ENCODE peak calls at places on chromosomes 11 and 22, in four cellular contexts. L, C, Q and Y are unnamed samples.

GRCh38 chr22:48832592-48832991 is 995.1 kb downstream of the BRD1 start:
- DNase-seq in C (no peak), L (no peak), Q (no peak), Y (no peak)

GRCh38 chr11:132898021-132898420 is 634.3 kb downstream of the OPCML start:
- DNase-seq in C (no peak), L (no peak), Q (no peak), Y (no peak)

GRCh38 chr11:130872961-130873360 is 43.3 kb downstream of the SNX19 start:
- DNase-seq in C (no peak), Q (peak; percentile 44), L (peak; percentile 96), Y (no peak)

GRCh38 chr11:134385774-134386565 is 26.1 kb downstream of the B3GAT1 start:
- DNase-seq in Q (no peak), L (peak; percentile 23), C (no peak), Y (no peak)

GRCh38 chr11:64629796-64630562 is 39.0 kb downstream of the SLC22A12 start:
- DNase-seq in L (no peak), Q (no peak), C (peak; percentile 77), Y (no peak)

GRCh38 chr22:32018056-32018455 is 25.0 kb upstream of the SLC5A1 start:
- DNase-seq in Q (no peak), C (no peak), L (no peak), Y (no peak)

GRCh38 chr11:77636738-77637344 is 753 bp downstream of the CLNS1A start:
- DNase-seq in C (no peak), L (no peak), Q (no peak), Y (no peak)

GRCh38 chr11:3914807-3915206 is 59.3 kb downstream of the STIM1 start:
- DNase-seq in L (peak; percentile 23), Q (no peak), C (no peak), Y (no peak)

GRCh38 chr22:47116426-47117341 is 354.2 kb downstream of the TBC1D22A start:
- DNase-seq in C (no peak), L (no peak), Q (no peak), Y (no peak)

GRCh38 chr11:71484248-71485062 is 31.5 kb downstream of the NADSYN1 start:
- DNase-seq in C (no peak), Q (peak; percentile 5), L (no peak), Y (no peak)

GRCh38 chr11:96524475-96524874 is 134.7 kb downstream of the JRKL start:
- DNase-seq in C (no peak), L (no peak), Q (no peak), Y (no peak)

GRCh38 chr22:35043932-35044319 is 22.0 kb upstream of the ISX start:
- DNase-seq in C (no peak), Q (no peak), L (no peak), Y (no peak)

GRCh38 chr11:129853508-129854228 is 38.0 kb downstream of the TMEM45B start:
- DNase-seq in C (no peak), L (peak; percentile 99), Q (peak; percentile 19), Y (no peak)

GRCh38 chr11:18091731-18092130 is 14.2 kb downstream of the SAAL1 start:
- DNase-seq in Q (no peak), L (peak; percentile 4), C (no peak), Y (no peak)

GRCh38 chr22:35766654-35767580 is 49.2 kb downstream of the APOL5 start:
- DNase-seq in C (no peak), Q (no peak), L (peak; percentile 67), Y (no peak)

GRCh38 chr11:128206476-128206875 is 380.9 kb downstream of the ETS1 start:
- DNase-seq in C (no peak), Q (no peak), L (no peak), Y (no peak)

GRCh38 chr11:64364435-64364834 is 5.5 kb downstream of the RPS6KA4 start:
- DNase-seq in C (no peak), L (no peak), Q (no peak), Y (no peak)

GRCh38 chr22:37552560-37553163 is 7.6 kb upstream of the CDC42EP1 start:
- DNase-seq in Q (no peak), C (no peak), L (no peak), Y (no peak)

GRCh38 chr11:17238377-17238776 is 30.6 kb upstream of the PIK3C2A start:
- DNase-seq in L (peak; percentile 33), Q (no peak), C (no peak), Y (no peak)

GRCh38 chr11:38330578-38330977 is 1732.5 kb upstream of the RAG2 start:
- DNase-seq in C (no peak), L (no peak), Q (no peak), Y (no peak)

GRCh38 chr11:68798221-68798813 is 43.4 kb downstream of the CPT1A start:
- DNase-seq in C (no peak), Q (no peak), L (peak; percentile 52), Y (no peak)

GRCh38 chr11:60769811-60770210 is 13.1 kb downstream of the MS4A15 start:
- DNase-seq in C (no peak), Q (no peak), L (no peak), Y (no peak)

GRCh38 chr11:45298718-45299117 is 12.6 kb upstream of the SYT13 start:
- DNase-seq in C (no peak), L (no peak), Q (no peak), Y (no peak)

GRCh38 chr22:50018608-50019291 is 6.2 kb upstream of the IL17REL start:
- DNase-seq in Q (no peak), L (no peak), C (no peak), Y (no peak)

GRCh38 chr11:68998390-68998911 is 14.6 kb downstream of the MRGPRF start:
- DNase-seq in Q (no peak), C (no peak), L (peak; percentile 25), Y (no peak)

GRCh38 chr11:62013266-62014157 is 46.1 kb upstream of the FTH1 start:
- DNase-seq in L (peak; percentile 85), Q (no peak), C (no peak), Y (no peak)

GRCh38 chr11:61460474-61460881 is 30.6 kb downstream of the SDHAF2 start:
- DNase-seq in Q (peak; percentile 67), C (no peak), L (no peak), Y (no peak)

GRCh38 chr11:37712246-37712645 is 1114.2 kb upstream of the RAG2 start:
- DNase-seq in C (no peak), Q (no peak), L (peak; percentile 20), Y (no peak)

GRCh38 chr11:130202009-130202817 is 42.6 kb downstream of the ST14 start:
- DNase-seq in L (no peak), C (no peak), Q (no peak), Y (no peak)

GRCh38 chr22:38572065-38572464 is 2.1 kb upstream of the DMC1 start:
- DNase-seq in Q (no peak), C (peak; percentile 24), L (peak; percentile 61), Y (no peak)

GRCh38 chr11:66467756-66468155 is 1.1 kb downstream of the PELI3 start:
- DNase-seq in L (peak; percentile 39), Q (no peak), C (no peak), Y (no peak)

GRCh38 chr11:2940166-2940929 is 11.1 kb upstream of the PHLDA2 start:
- DNase-seq in L (peak; percentile 82), C (peak; percentile 53), Q (peak; percentile 53), Y (no peak)

GRCh38 chr22:17678817-17679385 is 40.3 kb downstream of the BCL2L13 start:
- DNase-seq in L (no peak), C (no peak), Q (no peak), Y (no peak)

GRCh38 chr22:35921777-35922176 is 106.8 kb downstream of the RBFOX2 start:
- DNase-seq in C (peak; percentile 76), L (peak; percentile 84), Q (peak; percentile 82), Y (peak; percentile 10)

DNA sequence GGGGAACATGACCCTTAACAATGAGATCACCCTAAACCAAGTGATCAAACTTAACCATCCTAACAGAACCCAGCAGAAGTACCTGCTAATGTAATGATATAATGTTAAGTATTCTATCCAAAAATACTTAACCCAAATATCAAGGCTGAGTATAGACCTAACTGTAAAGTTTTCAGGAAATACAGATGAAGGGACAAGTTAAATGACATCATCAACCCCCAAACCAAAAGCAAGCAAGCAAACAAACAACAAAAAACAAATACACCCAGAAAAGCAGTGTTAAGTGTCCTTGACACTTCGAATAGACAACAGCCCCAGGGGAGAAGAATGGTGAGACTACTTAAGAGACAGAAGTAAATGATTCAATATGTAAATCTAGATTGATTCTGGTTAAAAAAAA is 2.7 kb downstream of the CSTF3 start:
- DNase-seq in C (no peak), Q (no peak), L (no peak), Y (no peak)
- H3K4me3 ChIP-seq in C (no peak overlapping the region), Q (no peak overlapping the region), L (peak overlapping the region; percentile 96), Y (no peak overlapping the region)

GRCh38 chr22:23750744-23751440 is at the start of gene ZNF70:
- DNase-seq in Q (peak; percentile 85), C (peak; percentile 69), L (peak; percentile 85), Y (peak; percentile 46)
- TF ChIP-seq CTCF in Q (no peak), C (no peak), L (no peak), Y (peak; percentile 36)

GRCh38 chr11:34588023-34588422 is 32.9 kb upstream of the EHF start:
- DNase-seq in L (no peak), Q (no peak), C (no peak), Y (no peak)

GRCh38 chr11:34585304-34585869 is 35.5 kb upstream of the EHF start:
- DNase-seq in C (no peak), Q (no peak), L (no peak), Y (no peak)

GRCh38 chr11:34587282-34587677 is 33.6 kb upstream of the EHF start:
- DNase-seq in Q (no peak), C (no peak), L (no peak), Y (no peak)

GRCh38 chr11:34585870-34586654 is 34.8 kb upstream of the EHF start:
- DNase-seq in C (peak; percentile 56), Q (no peak), L (peak; percentile 84), Y (peak; percentile 21)

GRCh38 chr11:34586655-34587281 is 34.1 kb upstream of the EHF start:
- DNase-seq in L (peak; percentile 9), Q (no peak), C (no peak), Y (no peak)
- H3K4me3 ChIP-seq in L (no peak overlapping the region), Q (no peak overlapping the region), C (no peak overlapping the region), Y (no peak overlapping the region)

DNA sequence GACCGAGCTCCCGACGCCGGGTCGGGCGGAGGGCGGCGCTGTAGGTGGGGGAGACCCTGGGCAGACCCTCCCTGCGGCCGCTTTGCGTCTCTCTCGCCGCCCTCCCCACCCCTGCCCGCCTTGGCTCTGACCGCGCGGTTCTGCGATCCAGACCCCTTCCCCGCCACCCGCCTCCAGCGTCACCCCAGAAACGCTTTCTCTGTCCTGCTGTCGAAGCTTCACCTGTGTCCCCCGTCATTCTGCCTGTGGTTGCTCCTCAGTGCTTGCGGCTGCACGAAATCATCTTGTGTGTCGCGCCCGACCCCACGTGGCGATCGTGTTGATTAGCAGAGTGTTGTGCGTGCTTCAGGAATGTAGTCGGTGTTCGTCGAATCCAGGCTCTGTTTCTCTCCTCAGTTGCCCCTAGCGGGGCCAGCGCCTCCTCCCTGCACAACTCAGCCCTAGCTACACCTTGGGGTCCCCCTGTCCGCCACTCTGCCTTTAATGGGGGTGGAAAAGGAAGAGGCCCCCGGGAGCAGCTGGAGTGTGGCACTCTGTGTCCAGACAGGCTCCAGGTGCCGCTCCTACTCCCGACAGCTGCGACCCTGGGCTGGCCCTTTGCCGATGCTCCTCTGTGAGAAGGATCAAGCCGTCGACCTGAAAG is 851 bp downstream of the PTDSS2 start:
- DNase-seq in Q (no peak), C (peak; percentile 38), L (peak; percentile 55), Y (peak; percentile 29)
- TF ChIP-seq CTCF in Q (no peak), C (peak; percentile 34), L (peak; percentile 55), Y (peak; percentile 48)